ENCODE peak calls at places on chromosomes 5 and 9, in six cellular contexts. P, D, M, L, T and X are unnamed samples. For H3K79me1, the result is how much of the 10 kb centered on the place peaks cover.

GRCh38 chr5:126341906-126342625 is 81.1 kb upstream of the GRAMD2B start:
- DNase-seq in D (no peak), T (no peak), M (no peak), L (no peak), P (no peak), X (no peak)

GRCh38 chr9:33468215-33468730 is 5.5 kb downstream of the NOL6 start:
- DNase-seq in P (no peak), T (no peak), D (no peak), L (no peak), M (no peak), X (no peak)

GRCh38 chr9:132160802-132161742 is 786 bp upstream of the NTNG2 start:
- DNase-seq in P (peak), L (peak), T (peak), D (no peak), M (no peak), X (peak)

GRCh38 chr5:140196406-140196805 is 21.4 kb downstream of the CYSTM1 start:
- DNase-seq in M (no peak), D (no peak), L (no peak), T (no peak), P (no peak), X (no peak)

GRCh38 chr5:139952464-139953070 is 90.5 kb downstream of the NRG2 start:
- DNase-seq in D (no peak), T (no peak), P (no peak), L (no peak), M (no peak), X (no peak)

GRCh38 chr5:105506692-105507277 is 1944.2 kb upstream of the NUDT12 start:
- DNase-seq in P (peak), M (no peak), T (peak), D (peak), L (peak), X (no peak)

GRCh38 chr9:97923529-97924108 is 1.3 kb upstream of the TRMO start:
- DNase-seq in T (peak), D (peak), M (no peak), L (peak), P (peak), X (peak)

GRCh38 chr5:66653380-66653779 is 57.2 kb downstream of the MAST4 start:
- DNase-seq in L (peak), M (no peak), T (peak), D (no peak), P (peak), X (no peak)

GRCh38 chr5:178572617-178573016 is 17.6 kb downstream of the COL23A1 start:
- DNase-seq in M (no peak), L (no peak), T (no peak), D (no peak), P (no peak), X (no peak)

GRCh38 chr5:142109356-142110045 is 922 bp downstream of the NDFIP1 start:
- DNase-seq in L (peak), T (peak), M (no peak), P (peak), D (no peak), X (peak)

GRCh38 chr9:108209132-108209700 is 646.6 kb downstream of the ACTL7B start:
- DNase-seq in D (no peak), P (no peak), L (no peak), T (no peak), M (no peak), X (no peak)

GRCh38 chr5:65946198-65946745 is 19.9 kb downstream of the ERBIN start:
- DNase-seq in M (no peak), L (no peak), P (peak), D (no peak), T (no peak), X (no peak)

GRCh38 chr5:154819546-154819945 is 30.9 kb downstream of the FAXDC2 start:
- DNase-seq in D (no peak), T (no peak), L (no peak), P (no peak), M (no peak), X (no peak)

GRCh38 chr9:81529556-81530193 is 159.7 kb downstream of the TLE1 start:
- DNase-seq in P (peak), L (peak), T (peak), M (no peak), D (no peak), X (no peak)

GRCh38 chr9:93301291-93301811 is 117.4 kb downstream of the WNK2 start:
- DNase-seq in M (no peak), T (no peak), D (peak), P (no peak), L (no peak), X (no peak)

GRCh38 chr5:179373101-179373934 is 28.1 kb upstream of the ADAMTS2 start:
- DNase-seq in M (no peak), P (no peak), L (peak), T (no peak), D (peak), X (no peak)

GRCh38 chr9:99822096-99822595 is 461 bp downstream of the NR4A3 start:
- DNase-seq in L (no peak), P (no peak), M (no peak), D (no peak), T (no peak), X (no peak)

DNA sequence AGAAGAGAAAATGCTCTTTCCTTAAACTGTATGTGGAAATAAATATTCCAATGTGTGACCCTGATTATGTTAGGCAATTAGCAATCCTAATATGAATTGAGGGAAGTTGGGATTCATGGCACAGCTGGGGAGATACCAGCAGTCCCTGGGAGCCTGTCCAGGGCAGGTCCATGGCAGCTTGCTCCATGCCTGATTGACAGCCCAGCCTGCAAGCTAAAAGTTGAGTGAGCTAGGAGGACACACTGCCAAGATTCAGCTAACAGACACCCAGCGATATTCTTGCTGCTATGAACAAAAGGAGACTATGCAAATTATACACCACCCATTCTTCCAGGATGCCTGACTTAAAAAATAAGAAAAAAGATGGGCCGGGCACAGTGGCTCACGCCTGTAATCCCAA is 6.2 kb downstream of the TGFBI start:
- DNase-seq in M (no peak), L (no peak), P (no peak), T (no peak), D (no peak), X (no peak)
- H3K79me1 ChIP-seq in M (under half), L (under half), P (under half), T (under half), D (under half), X (under half)

GRCh38 chr5:14187660-14188059 is 44.5 kb downstream of the TRIO start:
- DNase-seq in P (no peak), L (no peak), D (no peak), T (no peak), M (no peak), X (no peak)

GRCh38 chr5:14191325-14191724 is 48.2 kb downstream of the TRIO start:
- DNase-seq in L (no peak), T (no peak), P (no peak), M (no peak), D (no peak), X (no peak)

GRCh38 chr5:14189680-14190079 is 46.5 kb downstream of the TRIO start:
- DNase-seq in M (no peak), T (no peak), P (no peak), L (no peak), D (no peak), X (no peak)

GRCh38 chr5:14188778-14189177 is 45.6 kb downstream of the TRIO start:
- DNase-seq in T (no peak), D (no peak), P (no peak), L (no peak), M (no peak), X (no peak)

GRCh38 chr5:14190194-14191164 is 47.3 kb downstream of the TRIO start:
- DNase-seq in D (no peak), T (peak), L (no peak), P (peak), M (no peak), X (no peak)
- H3K27ac ChIP-seq in D (no peak), T (peak), L (no peak), P (peak), M (no peak), X (no peak)

DNA sequence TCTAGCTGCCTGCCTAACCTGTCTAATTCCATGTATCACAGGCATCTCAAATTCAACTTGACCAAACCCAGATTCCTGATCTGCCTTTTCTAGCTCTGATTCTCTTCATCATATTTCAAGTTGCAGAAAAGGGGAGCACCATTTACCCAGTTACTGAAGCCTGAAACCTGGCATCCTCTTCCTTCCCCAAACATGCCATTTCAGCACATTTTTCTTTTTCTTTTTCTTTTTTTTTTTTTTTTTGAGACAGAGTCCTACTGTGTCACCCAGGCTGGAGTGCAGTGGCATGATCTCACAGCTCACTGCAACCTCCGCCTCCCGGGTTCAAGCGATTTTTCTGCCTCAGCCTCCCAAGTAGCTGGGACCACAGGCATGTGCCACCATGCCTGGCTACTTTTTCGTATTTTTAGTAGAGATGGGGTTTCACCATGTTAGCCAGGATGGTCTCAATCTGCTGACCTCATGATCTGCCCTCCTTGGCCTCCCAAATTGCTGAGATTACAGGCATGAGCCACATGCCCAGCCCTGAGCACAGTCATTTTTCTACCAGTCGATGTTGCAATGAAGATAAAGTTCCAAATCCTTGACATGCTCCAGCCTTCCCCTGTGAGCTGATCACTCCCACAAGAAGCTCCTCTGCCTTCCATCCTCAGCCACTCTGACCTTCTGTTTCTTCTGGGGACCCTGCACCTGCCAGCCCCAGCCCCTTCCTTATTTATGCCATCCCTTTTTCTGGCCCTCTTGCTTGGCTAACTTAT is 32.2 kb downstream of the ACER2 start:
- DNase-seq in P (no peak), T (no peak), L (no peak), M (no peak), D (no peak), X (no peak)
- H2BK15ac ChIP-seq in P (no peak), T (no peak), L (no peak), M (no peak), D (no peak), X (no peak)

DNA sequence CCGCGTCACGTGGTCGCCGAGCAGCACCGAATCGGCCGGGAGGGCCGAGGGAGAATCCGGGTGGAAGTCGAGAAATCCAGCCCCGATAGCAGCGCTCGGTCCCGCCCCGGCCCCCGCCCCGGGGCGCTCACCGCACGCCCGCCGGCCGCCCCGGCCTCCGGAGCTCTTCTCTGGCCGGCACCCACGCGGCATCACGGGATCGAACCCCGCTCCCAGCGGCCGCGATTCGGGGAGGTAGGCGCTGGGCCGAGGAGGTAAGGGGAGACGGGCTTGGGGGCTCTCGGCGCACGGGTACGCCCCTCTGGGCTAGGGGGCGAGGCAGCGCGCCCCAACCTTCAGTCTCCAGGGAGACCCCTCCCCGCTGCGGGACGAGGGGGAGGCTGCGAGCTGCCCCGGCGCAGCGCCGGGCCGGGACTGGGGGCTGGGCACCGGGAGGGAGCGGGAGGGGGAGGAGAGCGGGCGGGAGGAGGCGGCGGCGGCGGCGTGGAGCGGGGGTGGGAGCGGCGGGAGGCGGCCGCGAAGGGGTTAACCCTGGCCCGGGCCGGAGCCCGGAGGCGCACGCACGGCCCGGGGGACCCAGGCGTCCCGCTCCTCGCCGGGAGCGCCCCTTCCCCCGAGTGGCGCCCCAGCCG is 22.0 kb upstream of the NDST1 start:
- DNase-seq in M (no peak), L (peak), T (peak), D (peak), P (peak), X (peak)
- H3K79me1 ChIP-seq in M (under half), L (under half), T (under half), D (under half), P (under half), X (under half)

GRCh38 chr5:10251409-10251808 is 1.3 kb downstream of the CCT5 start:
- DNase-seq in P (no peak), L (no peak), T (no peak), M (no peak), D (no peak), X (no peak)
- H3K27ac ChIP-seq in P (peak), L (no peak), T (no peak), M (no peak), D (no peak), X (no peak)

GRCh38 chr5:102231693-102232619 is 64.1 kb downstream of the SLCO4C1 start:
- DNase-seq in T (peak), L (no peak), D (no peak), M (no peak), P (no peak), X (no peak)
- H2BK15ac ChIP-seq in T (no peak), L (no peak), D (no peak), M (no peak), P (no peak), X (no peak)

DNA sequence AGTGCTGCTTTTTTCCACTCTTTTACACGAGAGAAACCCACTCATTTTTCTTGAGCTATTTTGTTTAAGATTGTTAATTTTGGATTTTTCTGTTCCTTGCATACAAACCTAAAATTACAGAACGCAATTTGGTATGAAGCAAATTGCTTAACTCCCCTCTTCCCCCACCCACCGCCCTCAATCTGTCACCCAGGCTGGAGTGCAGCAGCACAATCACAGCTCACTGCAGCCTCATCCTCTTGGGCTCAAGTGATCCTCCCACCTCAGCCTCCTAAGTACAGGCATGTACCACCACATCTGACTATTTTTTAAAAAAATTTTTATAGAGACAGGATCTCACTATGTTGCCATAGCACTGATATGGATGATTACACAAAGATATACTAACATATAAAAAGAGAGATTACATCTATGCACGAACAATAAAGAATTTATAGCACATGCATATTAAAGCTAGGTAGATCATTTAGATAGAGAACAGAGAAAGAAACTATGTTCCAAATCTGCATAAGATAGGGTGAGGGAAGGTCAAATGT is 203.6 kb downstream of the PIK3R1 start:
- DNase-seq in M (no peak), T (no peak), D (no peak), P (no peak), L (no peak), X (no peak)
- H3K79me1 ChIP-seq in M (under half), T (under half), D (under half), P (under half), L (under half), X (under half)

GRCh38 chr5:131539251-131539650 is 95.8 kb downstream of the RAPGEF6 start:
- DNase-seq in D (no peak), P (no peak), T (no peak), M (no peak), L (no peak), X (no peak)

GRCh38 chr5:131536849-131537448 is 98.1 kb downstream of the RAPGEF6 start:
- DNase-seq in M (no peak), L (no peak), P (no peak), D (no peak), T (no peak), X (no peak)

GRCh38 chr5:131536211-131536826 is 98.7 kb downstream of the RAPGEF6 start:
- DNase-seq in M (no peak), P (peak), D (no peak), T (peak), L (no peak), X (no peak)

GRCh38 chr5:131541071-131541470 is 94.0 kb downstream of the RAPGEF6 start:
- DNase-seq in P (peak), L (no peak), T (no peak), M (no peak), D (no peak), X (no peak)

DNA sequence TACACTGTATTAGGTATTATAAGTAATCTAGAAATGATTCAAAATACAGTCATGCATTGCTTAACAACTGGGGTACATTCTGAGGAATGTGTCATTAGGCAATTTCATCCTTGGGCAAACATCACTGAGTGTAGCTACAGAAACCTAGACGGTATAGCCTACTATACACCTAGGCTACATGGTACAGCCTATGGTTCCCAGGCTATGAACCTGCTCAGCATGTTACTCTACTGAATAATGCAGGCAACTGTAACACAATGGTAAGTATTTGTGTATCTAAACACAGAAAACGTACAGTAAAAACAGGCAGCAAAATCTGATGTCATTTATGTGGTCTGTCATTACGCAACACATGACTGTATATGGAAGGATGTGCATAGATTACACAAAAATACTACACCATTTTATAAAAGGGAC is 96.8 kb downstream of the RAPGEF6 start:
- DNase-seq in L (no peak), M (no peak), D (no peak), T (peak), P (peak), X (no peak)
- H3K27ac ChIP-seq in L (no peak), M (no peak), D (no peak), T (no peak), P (no peak), X (no peak)